ENCODE peak calls at places on chromosomes 16 and 17, in nine cellular contexts. O, H, G, Y, U, Q, W, R and E are unnamed samples.

GRCh38 chr17:73645050-73645871 is 1.0 kb upstream of the SDK2 start:
- DNase-seq in O (no peak), H (no peak), G (peak), Y (no peak), U (no peak), Q (no peak), W (peak), R (no peak), E (no peak)

GRCh38 chr16:69837380-69837779 is 75.2 kb downstream of the WWP2 start:
- DNase-seq in O (no peak), H (no peak), G (no peak), Y (no peak), U (no peak), Q (no peak), W (no peak), R (no peak), E (no peak)

GRCh38 chr17:41486316-41486715 is 3.4 kb downstream of the KRT36 start:
- DNase-seq in O (no peak), H (no peak), G (no peak), Y (no peak), U (no peak), Q (no peak), W (no peak), R (no peak), E (no peak)

GRCh38 chr17:65278050-65278819 is 141.1 kb downstream of the RGS9 start:
- DNase-seq in O (peak), H (no peak), G (peak), Y (no peak), U (peak), Q (no peak), W (peak), R (peak), E (peak)

GRCh38 chr16:51577621-51578303 is 426.7 kb upstream of the SALL1 start:
- DNase-seq in O (no peak), H (no peak), G (peak), Y (no peak), U (no peak), Q (no peak), W (no peak), R (no peak), E (no peak)

GRCh38 chr16:85029981-85030381 is 2.4 kb downstream of the KIAA0513 start:
- DNase-seq in O (no peak), H (no peak), G (no peak), Y (no peak), U (no peak), Q (no peak), W (no peak), R (no peak), E (no peak)

GRCh38 chr17:31216053-31216751 is 80.8 kb downstream of the OMG start:
- DNase-seq in O (peak), H (no peak), G (peak), Y (peak), U (peak), Q (no peak), W (no peak), R (no peak), E (peak)

GRCh38 chr16:77335652-77336234 is 99.1 kb downstream of the ADAMTS18 start:
- DNase-seq in O (no peak), H (no peak), G (peak), Y (no peak), U (no peak), Q (no peak), W (no peak), R (no peak), E (no peak)

GRCh38 chr16:79092846-79093245 is 507.7 kb downstream of the MAF start:
- DNase-seq in O (no peak), H (no peak), G (no peak), Y (no peak), U (no peak), Q (no peak), W (no peak), R (no peak), E (no peak)

GRCh38 chr16:87201777-87202176 is 115.4 kb downstream of the C16orf95 start:
- DNase-seq in O (peak), H (no peak), G (no peak), Y (peak), U (no peak), Q (no peak), W (no peak), R (no peak), E (no peak)

GRCh38 chr16:35447010-35447558 is 1987.7 kb downstream of the TP53TG3F start:
- DNase-seq in O (no peak), H (no peak), G (no peak), Y (no peak), U (no peak), Q (no peak), W (no peak), R (no peak), E (no peak)

GRCh38 chr16:65249768-65250167 is 127.9 kb upstream of the CDH11 start:
- DNase-seq in O (peak), H (no peak), G (no peak), Y (peak), U (no peak), Q (no peak), W (peak), R (no peak), E (no peak)

GRCh38 chr17:74987909-74988711 is 678 bp downstream of the CDR2L start:
- DNase-seq in O (peak), H (no peak), G (peak), Y (peak), U (no peak), Q (no peak), W (peak), R (peak), E (no peak)

GRCh38 chr17:2064980-2065785 is 10.3 kb downstream of the HIC1 start:
- DNase-seq in O (peak), H (no peak), G (no peak), Y (no peak), U (peak), Q (peak), W (no peak), R (no peak), E (peak)

GRCh38 chr16:19810817-19811731 is 73.6 kb downstream of the GPRC5B start:
- DNase-seq in O (peak), H (no peak), G (peak), Y (peak), U (no peak), Q (no peak), W (no peak), R (no peak), E (no peak)

GRCh38 chr16:88194397-88195020 is 188.2 kb upstream of the ZNF469 start:
- DNase-seq in O (no peak), H (no peak), G (peak), Y (no peak), U (no peak), Q (no peak), W (peak), R (no peak), E (no peak)

GRCh38 chr16:88556294-88556988 is 13.8 kb upstream of the ZC3H18 start:
- DNase-seq in O (no peak), H (no peak), G (no peak), Y (no peak), U (no peak), Q (no peak), W (no peak), R (no peak), E (no peak)

GRCh38 chr17:917391-917811 is 62.2 kb downstream of the NXN start:
- DNase-seq in O (no peak), H (no peak), G (no peak), Y (no peak), U (no peak), Q (no peak), W (no peak), R (no peak), E (no peak)

GRCh38 chr16:88900653-88901052 is 34.2 kb upstream of the PABPN1L start:
- DNase-seq in O (no peak), H (no peak), G (no peak), Y (no peak), U (no peak), Q (no peak), W (no peak), R (no peak), E (no peak)

GRCh38 chr16:70715860-70716357 is 30.1 kb upstream of the MTSS2 start:
- DNase-seq in O (no peak), H (no peak), G (peak), Y (peak), U (no peak), Q (no peak), W (no peak), R (no peak), E (no peak)

GRCh38 chr17:81348097-81349055 is 46.9 kb upstream of the BAHCC1 start:
- DNase-seq in O (no peak), H (no peak), G (peak), Y (no peak), U (no peak), Q (no peak), W (no peak), R (no peak), E (no peak)

GRCh38 chr17:81366648-81367047 is 28.6 kb upstream of the BAHCC1 start:
- DNase-seq in O (no peak), H (no peak), G (no peak), Y (no peak), U (no peak), Q (no peak), W (no peak), R (no peak), E (no peak)

GRCh38 chr16:71894921-71895678 is at the start of gene IST1:
- DNase-seq in O (peak), H (peak), G (peak), Y (peak), U (peak), Q (peak), W (peak), R (peak), E (peak)

GRCh38 chr17:42779304-42779941 is 987 bp upstream of the WNK4 start:
- DNase-seq in O (no peak), H (no peak), G (no peak), Y (peak), U (no peak), Q (no peak), W (peak), R (no peak), E (no peak)

GRCh38 chr16:67022531-67023214 is 6.3 kb upstream of the CBFB start:
- DNase-seq in O (peak), H (no peak), G (no peak), Y (peak), U (no peak), Q (no peak), W (no peak), R (peak), E (no peak)

GRCh38 chr17:48484256-48484655 is 46.6 kb downstream of the HOXB1 start:
- DNase-seq in O (peak), H (no peak), G (peak), Y (peak), U (no peak), Q (no peak), W (no peak), R (no peak), E (no peak)

GRCh38 chr16:12340151-12340733 is 363.7 kb downstream of the SNX29 start:
- DNase-seq in O (peak), H (no peak), G (peak), Y (peak), U (peak), Q (no peak), W (no peak), R (peak), E (peak)